ENCODE peak calls at places on chromosomes 11 and 22, in eight cellular contexts. U is GM23338, E is HCT116, S is HepG2, W is A549, K is GM12878, R is K562, G is Panc1. A is an unnamed sample.

GRCh38 chr11:102983491-102983890 is 28.0 kb upstream of the MMP13 start:
- DNase-seq in U (no peak), E (no peak), S (no peak), W (no peak), K (no peak), R (no peak), G (no peak), A (no peak)

GRCh38 chr22:19974233-19974861 is 32.7 kb upstream of the TXNRD2 start:
- DNase-seq in U (peak; percentile 97), E (peak; percentile 41), S (peak; percentile 75), W (peak; percentile 57), K (no peak), R (peak; percentile 98), G (no peak), A (peak; percentile 22)

GRCh38 chr22:47568700-47569099 is 806.2 kb downstream of the TBC1D22A start:
- DNase-seq in U (no peak), E (no peak), S (no peak), W (no peak), K (no peak), R (no peak), G (no peak), A (no peak)

GRCh38 chr22:19226428-19226827 is 47.9 kb upstream of the SLC25A1 start:
- DNase-seq in U (no peak), E (no peak), S (no peak), W (no peak), K (no peak), R (no peak), G (no peak), A (no peak)

GRCh38 chr11:1927151-1928037 is 7.9 kb downstream of the TNNT3 start:
- DNase-seq in U (no peak), E (no peak), S (no peak), W (no peak), K (no peak), R (no peak), G (no peak), A (no peak)

GRCh38 chr11:123304828-123305530 is 109.9 kb upstream of the CLMP start:
- DNase-seq in U (peak; percentile 45), E (no peak), S (no peak), W (no peak), K (no peak), R (no peak), G (no peak), A (no peak)

GRCh38 chr22:40231618-40232313 is 54.0 kb downstream of the TNRC6B start:
- DNase-seq in U (no peak), E (no peak), S (no peak), W (no peak), K (no peak), R (no peak), G (no peak), A (no peak)

GRCh38 chr11:62708423-62709261 is 1.2 kb downstream of the GNG3 start:
- DNase-seq in U (peak; percentile 56), E (no peak), S (no peak), W (no peak), K (no peak), R (no peak), G (no peak), A (no peak)

GRCh38 chr11:110711776-110712642 is at the start of gene ARHGAP20:
- DNase-seq in U (peak; percentile 81), E (no peak), S (peak; percentile 6), W (peak; percentile 15), K (no peak), R (peak; percentile 62), G (no peak), A (no peak)

GRCh38 chr11:129323896-129324522 is 51.6 kb upstream of the BARX2 start:
- DNase-seq in U (no peak), E (no peak), S (peak; percentile 37), W (peak; percentile 14), K (no peak), R (no peak), G (no peak), A (peak; percentile 78)

GRCh38 chr11:10526974-10527918 is 13.7 kb downstream of the RNF141 start:
- DNase-seq in U (no peak), E (peak; percentile 88), S (no peak), W (no peak), K (peak; percentile 70), R (no peak), G (no peak), A (no peak)

GRCh38 chr22:23401910-23402274 is 178.2 kb downstream of the IGLL1 start:
- DNase-seq in U (no peak), E (no peak), S (no peak), W (no peak), K (no peak), R (peak; percentile 53), G (no peak), A (no peak)

GRCh38 chr22:38299758-38300157 is 17.5 kb downstream of the CSNK1E start:
- DNase-seq in U (no peak), E (no peak), S (no peak), W (no peak), K (no peak), R (no peak), G (no peak), A (no peak)

GRCh38 chr11:94424011-94424410 is 22.8 kb upstream of the GPR83 start:
- DNase-seq in U (no peak), E (no peak), S (no peak), W (no peak), K (no peak), R (no peak), G (no peak), A (no peak)

GRCh38 chr11:121478895-121479281 is 26.1 kb upstream of the SORL1-AS1 start:
- DNase-seq in U (no peak), E (no peak), S (no peak), W (no peak), K (no peak), R (no peak), G (no peak), A (peak; percentile 66)

GRCh38 chr11:32318071-32318815 is 117.1 kb downstream of the WT1 start:
- DNase-seq in U (no peak), E (no peak), S (no peak), W (no peak), K (no peak), R (no peak), G (no peak), A (no peak)

GRCh38 chr11:67352546-67353316 is 615 bp downstream of the POLD4 start:
- DNase-seq in U (peak; percentile 55), E (no peak), S (peak; percentile 20), W (no peak), K (no peak), R (peak; percentile 28), G (no peak), A (peak; percentile 78)

GRCh38 chr11:44630511-44631210 is 65.2 kb downstream of the CD82 start:
- DNase-seq in U (no peak), E (no peak), S (no peak), W (no peak), K (no peak), R (no peak), G (no peak), A (no peak)

GRCh38 chr11:65355013-65355775 is 643 bp downstream of the TIGD3 start:
- DNase-seq in U (peak; percentile 64), E (no peak), S (peak; percentile 15), W (peak; percentile 37), K (no peak), R (peak; percentile 70), G (no peak), A (peak; percentile 53)

GRCh38 chr11:6755303-6755952 is 16.3 kb downstream of the OR2AG2 start:
- DNase-seq in U (peak; percentile 72), E (peak; percentile 24), S (peak; percentile 10), W (peak; percentile 41), K (no peak), R (peak; percentile 56), G (no peak), A (no peak)

GRCh38 chr11:79973701-79974626 is 533.1 kb upstream of the TENM4 start:
- DNase-seq in U (peak; percentile 66), E (no peak), S (no peak), W (no peak), K (no peak), R (no peak), G (no peak), A (no peak)

DNA sequence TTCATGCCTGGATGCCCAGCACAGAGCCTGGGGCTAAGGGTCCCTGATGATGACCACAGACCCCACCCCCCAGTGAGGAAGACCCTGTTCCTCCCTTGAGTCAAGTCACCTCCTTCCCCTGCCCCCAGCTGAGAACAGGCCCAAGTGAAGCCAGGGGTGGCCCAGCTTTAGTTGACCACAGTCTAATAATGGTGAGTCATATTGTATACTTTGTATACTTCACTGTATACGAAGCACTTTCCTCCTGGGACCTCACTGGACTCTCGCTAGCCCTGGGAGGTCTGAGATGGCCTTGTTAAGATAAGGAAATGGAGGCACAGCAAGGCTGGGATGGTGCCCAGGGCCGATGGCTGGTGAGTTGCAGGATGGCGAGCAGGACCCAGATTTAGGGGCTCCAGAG is 3.7 kb upstream of the FLRT1 start:
- DNase-seq in U (no peak), E (no peak), S (no peak), W (no peak), K (no peak), R (no peak), G (no peak), A (no peak)
- TF ChIP-seq REST in U (no peak), E (no peak), S (no peak), W (no peak), K (no peak), R (no peak), G (no peak), A (no peak)

GRCh38 chr11:60710482-60710881 is 11.1 kb downstream of the MS4A8 start:
- DNase-seq in U (peak; percentile 66), E (no peak), S (no peak), W (peak; percentile 14), K (no peak), R (no peak), G (no peak), A (no peak)
- TF ChIP-seq CTCF in U (peak; percentile 54), E (peak; percentile 53), S (no peak), W (no peak), K (no peak), R (no peak), G (peak; percentile 53), A (no peak)

DNA sequence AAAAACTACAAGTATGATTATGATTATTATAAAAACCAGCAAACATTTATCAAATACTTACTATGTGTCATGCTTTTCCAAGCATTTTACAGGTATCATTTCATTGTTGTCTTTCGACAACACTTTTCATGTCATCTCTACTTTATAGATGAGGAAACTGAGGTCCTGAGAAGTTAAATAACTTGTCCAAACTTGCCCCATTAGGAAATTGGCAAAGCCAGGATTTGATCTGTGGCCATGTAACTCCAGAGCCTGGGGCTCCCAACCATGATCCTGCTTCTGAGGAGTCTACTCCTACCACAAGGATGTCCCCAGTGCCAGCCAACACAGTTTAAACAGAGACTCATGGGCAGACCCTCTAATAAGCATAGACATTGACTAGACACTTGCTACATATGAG is 15.2 kb downstream of the EHF start:
- DNase-seq in U (no peak), E (no peak), S (no peak), W (no peak), K (no peak), R (no peak), G (no peak), A (no peak)
- TF ChIP-seq REST in U (no peak), E (no peak), S (no peak), W (no peak), K (no peak), R (no peak), G (no peak), A (no peak)

DNA sequence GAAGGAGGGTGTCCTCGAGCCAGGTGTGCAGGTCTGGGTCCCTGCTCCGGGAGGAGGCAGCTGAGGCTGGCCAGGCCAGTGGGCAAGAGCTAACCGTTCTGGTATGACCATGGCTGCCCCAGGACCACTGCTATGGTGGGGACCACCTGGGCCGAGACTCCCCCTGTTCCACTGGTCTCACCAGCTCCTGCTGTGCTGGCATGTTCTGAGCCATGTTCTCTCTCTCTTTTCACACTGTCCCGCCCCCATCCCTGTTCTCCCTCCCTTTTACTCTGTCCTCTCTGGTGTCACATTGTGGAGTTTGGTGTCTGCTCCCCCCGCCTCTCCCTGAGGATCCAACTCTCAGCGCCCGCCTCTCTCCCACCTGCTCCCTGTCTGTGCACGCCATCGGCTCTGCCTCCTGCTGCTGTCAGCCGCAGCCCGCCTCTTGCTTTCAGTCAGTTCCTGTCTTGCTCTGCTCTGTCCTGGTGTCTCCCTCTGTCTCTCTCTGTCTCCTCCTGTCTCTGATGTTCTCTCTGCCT is 66.4 kb downstream of the LRRC32 start:
- DNase-seq in U (no peak), E (no peak), S (no peak), W (no peak), K (no peak), R (no peak), G (no peak), A (no peak)
- TF ChIP-seq CTCF in U (no peak), E (no peak), S (no peak), W (no peak), K (no peak), R (no peak), G (no peak), A (no peak)